ENCODE peak calls at places on chromosomes 1 and 21, in five cellular contexts. S is testis; I is naive thymus-derived CD4-positive, alpha-beta T cell; M is choroid plexus epithelial cell; N is right atrium auricular region. D is an unnamed sample.

GRCh38 chr21:31557956-31558838 is 101.3 kb upstream of the SOD1 start:
- DNase-seq in S (peak; percentile 63), I (peak; percentile 31), M (peak; percentile 40), N (no peak), D (no peak)

GRCh38 chr1:234206651-234207284 is 166.5 kb upstream of the COA6 start:
- DNase-seq in S (no peak), I (no peak), M (peak; percentile 40), N (peak; percentile 55), D (no peak)

GRCh38 chr1:185821612-185822385 is 87.6 kb downstream of the HMCN1 start:
- DNase-seq in S (no peak), I (no peak), M (peak; percentile 29), N (no peak), D (no peak)

GRCh38 chr1:40944841-40945430 is 34.6 kb upstream of the CTPS1 start:
- DNase-seq in S (peak; percentile 38), I (no peak), M (peak; percentile 63), N (no peak), D (no peak)

GRCh38 chr1:61088163-61088840 is 5.9 kb downstream of the NFIA start:
- DNase-seq in S (no peak), I (no peak), M (no peak), N (no peak), D (no peak)

GRCh38 chr1:75550559-75550958 is 60.4 kb downstream of the SLC44A5 start:
- DNase-seq in S (no peak), I (no peak), M (no peak), N (no peak), D (no peak)

GRCh38 chr1:51607676-51608075 is 9.2 kb upstream of the OSBPL9 start:
- DNase-seq in S (no peak), I (no peak), M (peak; percentile 23), N (no peak), D (no peak)

GRCh38 chr1:82840192-82840591 is 1039.5 kb downstream of the ADGRL2 start:
- DNase-seq in S (no peak), I (no peak), M (no peak), N (no peak), D (no peak)

GRCh38 chr1:170307426-170307825 is 161.7 kb downstream of the NTMT2 start:
- DNase-seq in S (no peak), I (no peak), M (peak; percentile 47), N (no peak), D (no peak)

GRCh38 chr1:199041173-199041914 is 402.5 kb downstream of the PTPRC start:
- DNase-seq in S (no peak), I (peak; percentile 21), M (peak; percentile 48), N (no peak), D (peak; percentile 82)

GRCh38 chr1:205294175-205294913 is 27.2 kb downstream of the NUAK2 start:
- DNase-seq in S (peak; percentile 69), I (no peak), M (peak; percentile 68), N (no peak), D (no peak)

DNA sequence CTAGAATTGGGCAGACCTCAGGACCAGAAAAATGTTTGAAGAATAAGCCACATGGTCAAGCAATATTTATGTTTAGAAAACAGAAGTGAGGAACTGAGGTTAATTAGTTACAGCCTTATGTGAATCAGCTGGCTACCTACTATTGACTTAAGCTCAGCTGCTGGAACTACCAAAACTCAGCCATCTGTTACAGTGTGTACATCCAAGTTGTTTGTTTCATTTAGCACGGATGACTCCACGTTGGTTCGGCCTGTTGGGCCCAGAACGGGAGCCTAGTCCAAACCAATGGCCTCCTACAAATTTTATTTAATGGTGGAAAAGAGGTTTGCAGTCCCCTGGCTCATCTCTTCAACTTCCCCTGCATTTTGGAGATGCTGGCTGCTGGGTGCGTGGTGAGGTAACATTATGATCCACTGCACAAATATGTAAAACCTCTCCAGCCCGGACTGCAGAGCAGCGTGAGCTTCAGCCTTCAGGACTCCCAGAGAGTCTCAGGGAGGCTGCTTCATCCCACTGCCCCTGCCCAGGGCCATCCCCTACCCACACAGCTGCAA is 143.4 kb downstream of the ZZZ3 start:
- DNase-seq in S (no peak), I (no peak), M (peak; percentile 92), N (peak; percentile 62), D (no peak)
- H3K4me3 ChIP-seq in S (no peak overlapping the region), I (no peak overlapping the region), M (no peak overlapping the region), N (no peak overlapping the region), D (no peak overlapping the region)

GRCh38 chr1:31576201-31576669 is at the start of gene TINAGL1:
- DNase-seq in S (peak; percentile 16), I (no peak), M (peak; percentile 29), N (peak; percentile 64), D (no peak)
- H3K4me3 ChIP-seq in S (peak within 1 kb of the TSS; percentile 9), I (no peak within 1 kb of the TSS), M (peak within 1 kb of the TSS; percentile 37), N (peak within 1 kb of the TSS; percentile 85), D (no peak within 1 kb of the TSS)

DNA sequence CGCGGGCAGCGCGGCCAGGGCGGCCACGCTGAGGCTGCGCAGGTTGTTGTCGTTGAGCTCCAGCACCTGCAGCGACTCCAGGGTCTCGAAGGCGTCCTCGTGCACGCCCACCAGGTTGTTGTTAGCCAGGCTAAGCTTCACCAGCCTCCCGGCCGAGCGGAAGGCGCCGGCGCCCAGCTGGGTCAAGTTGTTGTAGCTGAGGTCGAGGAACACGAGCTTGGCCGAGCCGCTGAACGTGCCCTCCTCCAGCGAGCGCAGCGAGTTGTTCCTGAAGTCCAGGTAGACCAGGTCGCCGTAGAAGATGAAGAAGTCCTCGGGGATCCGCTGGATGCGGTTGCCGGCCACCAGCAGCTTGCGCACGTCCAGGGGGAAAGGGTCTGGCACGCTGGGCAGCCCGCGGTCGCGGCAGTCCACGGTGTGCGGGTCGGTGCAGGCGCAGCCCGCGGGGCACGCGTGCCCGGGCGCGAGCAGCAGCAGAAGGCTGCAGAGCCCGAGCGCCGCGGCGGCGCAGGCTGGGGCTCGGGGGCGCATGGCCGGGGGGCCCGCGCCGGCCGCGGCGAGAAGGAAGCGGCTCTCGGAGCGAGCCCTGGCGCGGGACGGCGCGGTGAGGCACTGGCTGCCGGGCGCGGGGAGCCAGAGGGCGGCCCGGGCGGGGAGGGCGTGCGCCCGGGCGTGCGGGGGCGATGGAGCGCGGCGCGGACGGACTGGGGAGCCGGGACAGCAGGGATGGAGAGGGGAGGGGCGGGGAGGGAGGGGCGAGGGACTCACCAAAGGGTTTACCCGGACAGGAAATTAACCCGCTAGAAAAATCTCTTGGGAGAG is 529 bp downstream of the LRRC38 start:
- DNase-seq in S (no peak), I (no peak), M (no peak), N (no peak), D (no peak)
- H3K4me3 ChIP-seq in S (peak overlapping the region; percentile 39), I (no peak overlapping the region), M (no peak overlapping the region), N (no peak overlapping the region), D (no peak overlapping the region)

DNA sequence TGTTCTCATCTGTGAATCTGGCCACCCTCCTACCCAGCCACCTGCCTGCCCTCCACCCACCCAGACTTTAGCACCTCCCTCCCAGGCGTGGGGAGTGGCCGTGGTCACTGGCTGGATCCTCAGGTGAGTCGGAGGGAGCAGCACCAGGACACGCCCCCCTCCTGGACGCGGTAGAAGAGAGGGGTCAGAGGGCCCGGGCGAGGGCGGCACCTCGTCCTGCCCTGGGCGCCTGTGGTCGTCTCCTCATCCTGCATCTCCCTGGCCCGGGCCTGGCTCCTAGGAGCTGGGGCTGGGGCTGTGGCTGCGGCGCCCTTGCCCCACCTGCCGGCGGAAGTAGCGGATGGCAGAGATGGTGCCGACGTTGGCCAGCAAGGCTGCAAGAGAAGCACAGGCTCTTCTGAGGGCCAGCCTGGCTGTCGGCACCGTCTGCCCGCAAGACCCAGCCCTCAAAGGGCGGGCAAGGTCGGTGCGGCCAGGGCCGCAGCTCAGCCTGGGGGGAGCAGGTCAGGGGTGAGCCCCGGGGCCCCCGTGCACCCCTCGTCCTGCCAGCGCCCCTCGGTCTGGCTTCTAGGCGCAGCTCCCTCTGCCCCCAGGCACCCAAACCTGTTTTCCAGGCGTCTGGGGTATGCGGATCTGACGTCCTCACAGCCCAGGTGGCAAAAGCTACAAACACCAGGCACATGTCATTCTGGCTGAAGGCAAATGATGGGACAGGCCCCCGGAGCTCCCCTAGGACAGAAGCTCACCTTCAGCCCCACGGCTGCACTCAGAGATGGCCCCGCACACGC is 5.8 kb downstream of the PERM1 start:
- DNase-seq in S (peak; percentile 77), I (peak; percentile 72), M (peak; percentile 42), N (no peak), D (no peak)
- H3K4me3 ChIP-seq in S (no peak overlapping the region), I (peak overlapping the region; percentile 44), M (no peak overlapping the region), N (no peak overlapping the region), D (peak overlapping the region; percentile 9)

GRCh38 chr1:109621402-109622101 is 1.9 kb downstream of the AMPD2 start:
- DNase-seq in S (no peak), I (no peak), M (no peak), N (peak; percentile 56), D (no peak)
- H3K4me3 ChIP-seq in S (peak overlapping the region; percentile 80), I (peak overlapping the region; percentile 78), M (peak overlapping the region; percentile 93), N (peak overlapping the region; percentile 51), D (peak overlapping the region; percentile 90)

DNA sequence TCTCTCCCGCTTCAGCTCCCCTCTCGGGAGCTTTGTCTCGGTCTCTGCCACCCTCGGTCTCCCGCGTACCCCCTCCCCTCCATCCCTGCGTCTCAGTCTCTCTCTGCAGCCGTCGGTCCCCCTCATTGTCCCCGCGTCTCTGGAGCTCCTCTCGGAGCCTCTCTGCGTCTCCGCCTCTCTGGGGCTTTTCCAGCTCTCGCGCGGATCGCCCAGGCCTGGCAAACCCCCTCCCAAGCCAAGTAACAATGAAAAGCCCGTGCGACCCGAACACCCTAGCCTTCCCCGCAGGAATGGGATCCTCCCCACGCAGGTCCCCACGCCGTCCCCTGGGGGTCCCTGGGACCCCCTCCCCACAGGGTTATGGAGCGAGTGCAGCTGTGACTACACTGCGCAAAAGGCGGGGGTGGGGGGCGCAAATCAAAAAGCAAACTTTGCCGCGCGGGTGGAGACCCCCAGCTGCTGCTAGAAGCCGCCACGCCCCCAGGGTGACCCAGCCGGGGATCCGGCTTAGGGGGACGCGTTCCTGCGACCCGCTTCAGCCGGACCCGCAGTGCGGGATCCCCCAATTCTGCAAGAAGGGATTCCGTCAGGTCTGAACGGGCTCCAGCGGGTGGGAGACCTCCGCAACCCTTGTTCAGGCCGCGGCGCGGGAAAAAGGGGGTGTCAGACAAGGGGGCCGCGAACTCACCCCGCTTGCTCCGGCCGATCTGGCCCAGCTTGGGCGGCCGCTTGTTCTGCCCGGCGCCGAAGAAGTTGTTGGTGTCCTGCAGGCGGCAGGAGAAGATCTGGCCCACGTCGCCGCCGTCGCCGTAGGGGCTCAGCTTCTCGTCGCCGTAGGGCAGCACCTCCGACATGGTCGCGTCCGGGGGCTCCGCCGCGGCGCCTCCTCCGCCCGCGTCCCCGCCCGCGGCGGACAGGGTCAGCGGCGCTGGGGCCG is 1.2 kb downstream of the CAMK2N1 start:
- DNase-seq in S (no peak), I (no peak), M (no peak), N (no peak), D (no peak)
- H3K4me3 ChIP-seq in S (peak overlapping the region; percentile 70), I (peak overlapping the region; percentile 39), M (peak overlapping the region; percentile 61), N (peak overlapping the region; percentile 60), D (no peak overlapping the region)

DNA sequence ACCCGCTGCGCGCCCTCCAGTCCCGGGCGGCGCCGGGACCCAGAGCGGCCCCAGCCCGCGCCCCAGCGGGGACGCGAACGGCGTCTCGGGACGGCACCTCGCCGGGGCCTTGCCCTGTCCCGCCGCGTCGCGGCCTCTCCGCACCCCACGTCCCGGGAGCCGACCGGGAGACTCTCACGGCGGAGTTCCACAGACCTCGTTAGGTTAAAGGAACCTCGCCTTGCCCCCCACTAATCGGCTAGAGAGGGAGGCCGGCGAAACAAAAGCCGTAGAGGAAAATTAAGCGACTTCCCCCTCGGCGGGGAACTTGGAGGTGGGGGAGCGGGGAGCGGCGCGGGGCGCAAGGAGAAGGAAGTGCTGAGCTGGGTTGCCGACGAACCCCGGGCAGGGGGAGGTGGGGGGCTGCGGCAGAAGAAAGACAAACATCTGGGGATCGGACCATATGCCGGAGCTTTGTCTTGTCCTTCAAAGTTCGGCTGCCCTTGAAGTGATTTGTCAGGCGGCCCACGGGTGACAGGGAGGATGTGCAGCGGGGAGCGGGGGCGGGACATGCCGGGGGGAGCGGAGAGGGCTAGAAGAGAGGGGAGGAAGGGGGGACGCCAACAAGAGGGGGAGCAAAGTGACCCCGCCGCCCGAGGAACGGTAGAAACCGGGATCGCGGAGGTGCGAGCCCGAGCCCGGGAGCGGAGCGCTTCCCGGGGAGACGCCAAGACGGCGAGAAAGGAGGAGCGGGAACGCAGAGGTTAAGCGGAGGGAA is 120.0 kb upstream of the RRP15 start:
- DNase-seq in S (peak; percentile 28), I (no peak), M (no peak), N (no peak), D (no peak)
- H3K4me3 ChIP-seq in S (peak overlapping the region; percentile 54), I (peak overlapping the region; percentile 27), M (peak overlapping the region; percentile 38), N (peak overlapping the region; percentile 59), D (peak overlapping the region; percentile 7)

D was measured in GM12864.